ENCODE peak calls at places on chromosomes 1 and 21, in nine cellular contexts. One of them, this sample, is unnamed.

GRCh38 chr1:7721940-7722669 is 49.0 kb upstream of the VAMP3 start:
- DNase-seq in T-helper 1 cell: no peak
- DNase-seq in glomerular endothelial cell: no peak
- DNase-seq in brain microvascular endothelial cell: no peak
- DNase-seq in adrenal gland: no peak
- DNase-seq in skeletal muscle cell: no peak
- DNase-seq in activated CD4-positive, alpha-beta T cell treated with anti-CD3 and anti-CD28 coated beads, Interleukin-2, amount 50 U/mL, for 24 hours: no peak
- DNase-seq in iPS DF 6.9: no peak
- DNase-seq in psoas muscle: no peak
- DNase-seq in this sample: no peak

GRCh38 chr1:2449636-2450454 is 26.2 kb upstream of the PLCH2 start:
- DNase-seq in T-helper 1 cell: no peak
- DNase-seq in glomerular endothelial cell: no peak
- DNase-seq in brain microvascular endothelial cell: no peak
- DNase-seq in adrenal gland: peak
- DNase-seq in skeletal muscle cell: no peak
- DNase-seq in activated CD4-positive, alpha-beta T cell treated with anti-CD3 and anti-CD28 coated beads, Interleukin-2, amount 50 U/mL, for 24 hours: no peak
- DNase-seq in iPS DF 6.9: no peak
- DNase-seq in psoas muscle: no peak
- DNase-seq in this sample: no peak

GRCh38 chr1:203652718-203653461 is 26.3 kb downstream of the ATP2B4 start:
- DNase-seq in T-helper 1 cell: no peak
- DNase-seq in glomerular endothelial cell: no peak
- DNase-seq in brain microvascular endothelial cell: no peak
- DNase-seq in adrenal gland: no peak
- DNase-seq in skeletal muscle cell: no peak
- DNase-seq in activated CD4-positive, alpha-beta T cell treated with anti-CD3 and anti-CD28 coated beads, Interleukin-2, amount 50 U/mL, for 24 hours: no peak
- DNase-seq in iPS DF 6.9: no peak
- DNase-seq in psoas muscle: no peak
- DNase-seq in this sample: no peak

GRCh38 chr1:218664385-218665170 is 319.4 kb downstream of the TGFB2 start:
- DNase-seq in T-helper 1 cell: no peak
- DNase-seq in glomerular endothelial cell: no peak
- DNase-seq in brain microvascular endothelial cell: no peak
- DNase-seq in adrenal gland: no peak
- DNase-seq in skeletal muscle cell: no peak
- DNase-seq in activated CD4-positive, alpha-beta T cell treated with anti-CD3 and anti-CD28 coated beads, Interleukin-2, amount 50 U/mL, for 24 hours: no peak
- DNase-seq in iPS DF 6.9: no peak
- DNase-seq in psoas muscle: no peak
- DNase-seq in this sample: no peak

GRCh38 chr21:35136106-35136505 is 87.0 kb upstream of the RUNX1 start:
- DNase-seq in T-helper 1 cell: no peak
- DNase-seq in glomerular endothelial cell: no peak
- DNase-seq in brain microvascular endothelial cell: no peak
- DNase-seq in adrenal gland: no peak
- DNase-seq in skeletal muscle cell: no peak
- DNase-seq in activated CD4-positive, alpha-beta T cell treated with anti-CD3 and anti-CD28 coated beads, Interleukin-2, amount 50 U/mL, for 24 hours: no peak
- DNase-seq in iPS DF 6.9: no peak
- DNase-seq in psoas muscle: no peak
- DNase-seq in this sample: no peak

GRCh38 chr1:207878939-207879338 is 32.0 kb downstream of the CD34 start:
- DNase-seq in T-helper 1 cell: no peak
- DNase-seq in glomerular endothelial cell: no peak
- DNase-seq in brain microvascular endothelial cell: no peak
- DNase-seq in adrenal gland: no peak
- DNase-seq in skeletal muscle cell: no peak
- DNase-seq in activated CD4-positive, alpha-beta T cell treated with anti-CD3 and anti-CD28 coated beads, Interleukin-2, amount 50 U/mL, for 24 hours: no peak
- DNase-seq in iPS DF 6.9: no peak
- DNase-seq in psoas muscle: no peak
- DNase-seq in this sample: no peak

GRCh38 chr1:246947255-246947654 is 15.5 kb upstream of the AHCTF1 start:
- DNase-seq in T-helper 1 cell: no peak
- DNase-seq in glomerular endothelial cell: peak
- DNase-seq in brain microvascular endothelial cell: peak
- DNase-seq in adrenal gland: peak
- DNase-seq in skeletal muscle cell: peak
- DNase-seq in activated CD4-positive, alpha-beta T cell treated with anti-CD3 and anti-CD28 coated beads, Interleukin-2, amount 50 U/mL, for 24 hours: no peak
- DNase-seq in iPS DF 6.9: no peak
- DNase-seq in psoas muscle: peak
- DNase-seq in this sample: peak

GRCh38 chr1:111272081-111272480 is 18.6 kb upstream of the CHIA start:
- DNase-seq in T-helper 1 cell: no peak
- DNase-seq in glomerular endothelial cell: no peak
- DNase-seq in brain microvascular endothelial cell: no peak
- DNase-seq in adrenal gland: no peak
- DNase-seq in skeletal muscle cell: no peak
- DNase-seq in activated CD4-positive, alpha-beta T cell treated with anti-CD3 and anti-CD28 coated beads, Interleukin-2, amount 50 U/mL, for 24 hours: no peak
- DNase-seq in iPS DF 6.9: no peak
- DNase-seq in psoas muscle: no peak
- DNase-seq in this sample: no peak

GRCh38 chr1:232018512-232019340 is 392.1 kb downstream of the DISC1 start:
- DNase-seq in T-helper 1 cell: no peak
- DNase-seq in glomerular endothelial cell: no peak
- DNase-seq in brain microvascular endothelial cell: no peak
- DNase-seq in adrenal gland: no peak
- DNase-seq in skeletal muscle cell: no peak
- DNase-seq in activated CD4-positive, alpha-beta T cell treated with anti-CD3 and anti-CD28 coated beads, Interleukin-2, amount 50 U/mL, for 24 hours: no peak
- DNase-seq in iPS DF 6.9: no peak
- DNase-seq in psoas muscle: no peak
- DNase-seq in this sample: no peak

GRCh38 chr1:3678361-3679097 is 26.2 kb downstream of the TP73 start:
- DNase-seq in T-helper 1 cell: no peak
- DNase-seq in glomerular endothelial cell: no peak
- DNase-seq in brain microvascular endothelial cell: no peak
- DNase-seq in adrenal gland: no peak
- DNase-seq in skeletal muscle cell: no peak
- DNase-seq in activated CD4-positive, alpha-beta T cell treated with anti-CD3 and anti-CD28 coated beads, Interleukin-2, amount 50 U/mL, for 24 hours: no peak
- DNase-seq in iPS DF 6.9: no peak
- DNase-seq in psoas muscle: no peak
- DNase-seq in this sample: no peak

GRCh38 chr1:247007511-247008405 is at the start of gene ZNF695:
- DNase-seq in T-helper 1 cell: peak
- DNase-seq in glomerular endothelial cell: peak
- DNase-seq in brain microvascular endothelial cell: peak
- DNase-seq in adrenal gland: peak
- DNase-seq in skeletal muscle cell: peak
- DNase-seq in activated CD4-positive, alpha-beta T cell treated with anti-CD3 and anti-CD28 coated beads, Interleukin-2, amount 50 U/mL, for 24 hours: no peak
- DNase-seq in iPS DF 6.9: peak
- DNase-seq in psoas muscle: peak
- DNase-seq in this sample: peak

GRCh38 chr1:207993477-207994445 is 82.8 kb upstream of the CD34 start:
- DNase-seq in T-helper 1 cell: no peak
- DNase-seq in glomerular endothelial cell: no peak
- DNase-seq in brain microvascular endothelial cell: no peak
- DNase-seq in adrenal gland: no peak
- DNase-seq in skeletal muscle cell: no peak
- DNase-seq in activated CD4-positive, alpha-beta T cell treated with anti-CD3 and anti-CD28 coated beads, Interleukin-2, amount 50 U/mL, for 24 hours: no peak
- DNase-seq in iPS DF 6.9: peak
- DNase-seq in psoas muscle: no peak
- DNase-seq in this sample: no peak

GRCh38 chr1:59769412-59770095 is 45.2 kb upstream of the HOOK1 start:
- DNase-seq in T-helper 1 cell: no peak
- DNase-seq in glomerular endothelial cell: no peak
- DNase-seq in brain microvascular endothelial cell: no peak
- DNase-seq in adrenal gland: no peak
- DNase-seq in skeletal muscle cell: no peak
- DNase-seq in activated CD4-positive, alpha-beta T cell treated with anti-CD3 and anti-CD28 coated beads, Interleukin-2, amount 50 U/mL, for 24 hours: no peak
- DNase-seq in iPS DF 6.9: no peak
- DNase-seq in psoas muscle: no peak
- DNase-seq in this sample: no peak

GRCh38 chr1:157073944-157074685 is 25.5 kb downstream of the ETV3L start:
- DNase-seq in T-helper 1 cell: peak
- DNase-seq in glomerular endothelial cell: peak
- DNase-seq in brain microvascular endothelial cell: peak
- DNase-seq in adrenal gland: peak
- DNase-seq in skeletal muscle cell: no peak
- DNase-seq in activated CD4-positive, alpha-beta T cell treated with anti-CD3 and anti-CD28 coated beads, Interleukin-2, amount 50 U/mL, for 24 hours: peak
- DNase-seq in iPS DF 6.9: peak
- DNase-seq in psoas muscle: peak
- DNase-seq in this sample: peak

GRCh38 chr1:229557913-229558414 is 543 bp downstream of the ABCB10 start:
- DNase-seq in T-helper 1 cell: no peak
- DNase-seq in glomerular endothelial cell: no peak
- DNase-seq in brain microvascular endothelial cell: no peak
- DNase-seq in adrenal gland: peak
- DNase-seq in skeletal muscle cell: no peak
- DNase-seq in activated CD4-positive, alpha-beta T cell treated with anti-CD3 and anti-CD28 coated beads, Interleukin-2, amount 50 U/mL, for 24 hours: peak
- DNase-seq in iPS DF 6.9: no peak
- DNase-seq in psoas muscle: peak
- DNase-seq in this sample: no peak

GRCh38 chr1:100649128-100649527 is 70.4 kb upstream of the VCAM1 start:
- DNase-seq in T-helper 1 cell: no peak
- DNase-seq in glomerular endothelial cell: no peak
- DNase-seq in brain microvascular endothelial cell: no peak
- DNase-seq in adrenal gland: no peak
- DNase-seq in skeletal muscle cell: no peak
- DNase-seq in activated CD4-positive, alpha-beta T cell treated with anti-CD3 and anti-CD28 coated beads, Interleukin-2, amount 50 U/mL, for 24 hours: no peak
- DNase-seq in iPS DF 6.9: no peak
- DNase-seq in psoas muscle: no peak
- DNase-seq in this sample: no peak

GRCh38 chr1:186271032-186271431 is 104.0 kb downstream of the TPR start:
- DNase-seq in T-helper 1 cell: no peak
- DNase-seq in glomerular endothelial cell: no peak
- DNase-seq in brain microvascular endothelial cell: no peak
- DNase-seq in adrenal gland: no peak
- DNase-seq in skeletal muscle cell: no peak
- DNase-seq in activated CD4-positive, alpha-beta T cell treated with anti-CD3 and anti-CD28 coated beads, Interleukin-2, amount 50 U/mL, for 24 hours: no peak
- DNase-seq in iPS DF 6.9: no peak
- DNase-seq in psoas muscle: no peak
- DNase-seq in this sample: no peak

GRCh38 chr1:7744882-7745281 is 26.2 kb upstream of the VAMP3 start:
- DNase-seq in T-helper 1 cell: no peak
- DNase-seq in glomerular endothelial cell: no peak
- DNase-seq in brain microvascular endothelial cell: no peak
- DNase-seq in adrenal gland: no peak
- DNase-seq in skeletal muscle cell: no peak
- DNase-seq in activated CD4-positive, alpha-beta T cell treated with anti-CD3 and anti-CD28 coated beads, Interleukin-2, amount 50 U/mL, for 24 hours: no peak
- DNase-seq in iPS DF 6.9: no peak
- DNase-seq in psoas muscle: no peak
- DNase-seq in this sample: no peak

This sample was measured in stromal cell of bone marrow.